ENCODE peak calls at places on chromosomes 4 and X, in four cellular contexts. M, O, N and K are unnamed samples. For H3K4me1, the result is how much of the 10 kb centered on the place peaks cover.

GRCh38 chrX:68995780-68996551 is 167.1 kb downstream of the EFNB1 start:
- DNase-seq in M (no peak), N (peak), O (no peak), K (peak)

GRCh38 chr4:158861766-158862165 is 92.9 kb downstream of the FNIP2 start:
- DNase-seq in N (no peak), M (no peak), O (no peak), K (no peak)

GRCh38 chr4:65502151-65502691 is 168.1 kb downstream of the EPHA5 start:
- DNase-seq in M (no peak), N (peak), O (peak), K (no peak)

GRCh38 chrX:112078606-112079005 is 4.0 kb downstream of the TRPC5 start:
- DNase-seq in M (no peak), N (no peak), O (peak), K (no peak)

GRCh38 chrX:20418379-20418778 is 151.7 kb upstream of the RPS6KA3 start:
- DNase-seq in O (no peak), M (no peak), N (no peak), K (no peak)

GRCh38 chr4:142475663-142476062 is 370.4 kb downstream of the INPP4B start:
- DNase-seq in M (no peak), N (no peak), O (peak), K (no peak)

GRCh38 chr4:62571494-62571893 is 1371.4 kb downstream of the ADGRL3 start:
- DNase-seq in M (no peak), N (no peak), O (no peak), K (peak)

GRCh38 chrX:82813671-82814078 is 694.4 kb upstream of the POU3F4 start:
- DNase-seq in N (peak), M (no peak), O (peak), K (no peak)

GRCh38 chr4:143386812-143387211 is 50.1 kb downstream of the GAB1 start:
- DNase-seq in N (no peak), O (peak), M (no peak), K (peak)

GRCh38 chr4:185708348-185708747 is 103.6 kb downstream of the SORBS2 start:
- DNase-seq in O (peak), M (no peak), N (peak), K (no peak)

GRCh38 chrX:133214316-133214715 is 3.8 kb downstream of the TFDP3 start:
- DNase-seq in O (no peak), M (no peak), N (no peak), K (no peak)

GRCh38 chrX:3939967-3940610 is 226.6 kb upstream of the PRKX start:
- DNase-seq in M (no peak), N (peak), O (peak), K (no peak)

GRCh38 chr4:4408132-4408523 is 21.2 kb downstream of the NSG1 start:
- DNase-seq in N (no peak), O (no peak), M (no peak), K (no peak)

GRCh38 chr4:22573198-22573597 is 57.3 kb upstream of the ADGRA3 start:
- DNase-seq in M (no peak), N (no peak), O (no peak), K (peak)

GRCh38 chr4:69749771-69750170 is 10.6 kb downstream of the SULT1B1 start:
- DNase-seq in N (no peak), M (no peak), O (peak), K (no peak)

GRCh38 chr4:40183615-40184411 is 13.0 kb upstream of the RHOH start:
- DNase-seq in N (no peak), M (no peak), O (no peak), K (peak)

GRCh38 chr4:4426511-4427477 is 39.9 kb downstream of the NSG1 start:
- DNase-seq in M (no peak), N (no peak), O (no peak), K (no peak)

GRCh38 chr4:81698536-81698935 is 226.8 kb upstream of the RASGEF1B start:
- DNase-seq in N (no peak), O (no peak), M (no peak), K (no peak)

GRCh38 chrX:153684447-153685178 is 3.1 kb upstream of the SLC6A8 start:
- DNase-seq in O (no peak), M (no peak), N (no peak), K (no peak)

GRCh38 chr4:111631157-111631999 is 513.9 kb upstream of the FAM241A start:
- DNase-seq in O (peak), N (peak), M (no peak), K (no peak)

GRCh38 chr4:10977534-10977933 is 293.0 kb upstream of the CLNK start:
- DNase-seq in N (no peak), O (no peak), M (no peak), K (no peak)

GRCh38 chr4:78320353-78320935 is 231.1 kb upstream of the ANXA3 start:
- DNase-seq in N (no peak), O (no peak), M (no peak), K (no peak)

GRCh38 chr4:78945638-78946179 is 6.5 kb upstream of the PAQR3 start:
- DNase-seq in O (no peak), M (no peak), N (no peak), K (no peak)

GRCh38 chrX:56793533-56794320 is 64.7 kb downstream of the NBDY start:
- DNase-seq in N (peak), M (no peak), O (no peak), K (no peak)

GRCh38 chr4:174435981-174436776 is 86.1 kb downstream of the HPGD start:
- DNase-seq in M (no peak), O (no peak), N (no peak), K (no peak)

GRCh38 chrX:40173662-40174593 is 76.2 kb upstream of the BCOR start:
- DNase-seq in N (peak), M (peak), O (peak), K (peak)

GRCh38 chr4:56689661-56690060 is 8.6 kb upstream of the HOPX start:
- DNase-seq in M (no peak), O (no peak), N (peak), K (no peak)

GRCh38 chrX:71164071-71164470 is 19.4 kb downstream of the NLGN3 start:
- DNase-seq in O (no peak), M (no peak), N (no peak), K (no peak)

GRCh38 chrX:45774961-45775360 is 574.3 kb upstream of the DIPK2B start:
- DNase-seq in O (peak), N (peak), M (no peak), K (no peak)

GRCh38 chr4:119025916-119026661 is 109.5 kb upstream of the MYOZ2 start:
- DNase-seq in O (peak), M (no peak), N (no peak), K (peak)

GRCh38 chr4:139015948-139016451 is 419 bp downstream of the NOCT start:
- DNase-seq in M (peak), O (no peak), N (peak), K (peak)

GRCh38 chr4:6367313-6367945 is 97.8 kb downstream of the WFS1 start:
- DNase-seq in M (no peak), O (no peak), N (no peak), K (no peak)

GRCh38 chr4:337932-338758 is 531 bp downstream of the ZNF141 start:
- DNase-seq in N (no peak), M (peak), O (no peak), K (no peak)

DNA sequence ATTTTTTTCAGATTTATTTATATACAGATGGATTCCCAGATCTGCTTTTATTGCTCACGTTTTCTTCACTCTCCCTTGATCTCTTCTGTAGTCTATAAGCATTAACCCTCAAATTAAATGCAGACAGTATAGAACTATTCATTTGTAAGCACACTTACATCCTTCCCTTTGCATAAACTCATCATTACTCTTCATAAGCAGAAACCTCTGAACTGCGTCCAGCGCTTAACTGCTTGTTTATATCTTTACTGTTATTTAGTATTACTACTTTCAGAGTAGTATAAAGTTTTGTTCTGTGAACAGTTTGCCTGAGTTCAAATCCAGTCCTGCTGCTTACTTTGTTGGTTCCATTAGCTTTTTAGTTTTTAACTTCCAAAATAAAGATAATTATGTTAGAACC is 132.9 kb downstream of the STIM2 start:
- DNase-seq in M (no peak), N (no peak), O (no peak), K (no peak)
- H3K4me1 ChIP-seq in M (under half), N (under half), O (under half), K (under half)

DNA sequence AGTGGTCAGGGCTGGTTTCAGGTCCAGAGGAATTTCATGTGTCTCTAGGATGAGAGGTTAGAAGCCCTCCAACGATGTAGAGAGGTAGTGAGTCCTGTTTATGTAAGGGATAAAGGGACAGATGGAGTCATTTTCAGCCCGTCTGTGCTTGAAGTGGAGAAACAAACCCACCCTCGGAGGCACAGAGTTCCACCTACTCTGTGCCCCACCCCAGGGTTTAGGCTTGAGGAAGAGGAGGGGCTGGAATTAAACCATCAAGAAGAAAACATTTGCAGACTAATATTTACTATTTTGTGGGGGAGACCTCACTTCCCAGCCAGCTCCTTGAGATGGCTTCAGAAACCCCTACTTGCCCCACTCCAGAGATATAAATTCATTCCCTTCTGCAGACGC is 857 bp upstream of the GNL3L start:
- DNase-seq in M (no peak), O (no peak), N (no peak), K (no peak)
- H3K4me3 ChIP-seq in M (peak), O (peak), N (peak), K (peak)

DNA sequence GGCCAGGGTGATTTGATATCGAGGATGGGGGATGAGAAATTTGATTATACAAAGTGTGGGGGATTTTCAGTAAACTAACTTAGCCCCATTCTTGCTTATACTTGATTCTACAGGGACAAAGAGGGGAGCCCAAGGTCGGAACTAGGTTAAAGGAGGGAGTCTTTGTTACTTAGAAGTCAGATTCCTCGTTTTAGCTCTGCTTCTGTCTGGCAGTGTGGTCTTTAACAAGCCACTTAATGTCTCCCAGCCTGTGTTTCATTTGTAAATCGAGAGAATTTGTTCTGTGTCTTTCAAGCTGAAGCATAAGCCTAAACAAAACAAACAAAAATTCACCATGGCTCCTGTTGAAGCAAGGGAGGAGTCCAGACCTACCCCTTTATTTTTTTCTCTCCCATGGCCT is 62.8 kb upstream of the SYTL5 start:
- DNase-seq in M (no peak), N (no peak), O (no peak), K (no peak)
- H3K27ac ChIP-seq in M (no peak), N (no peak), O (no peak), K (no peak)

GRCh38 chr4:48122756-48123155 is 11.3 kb downstream of the TXK start:
- DNase-seq in N (no peak), O (no peak), M (no peak), K (no peak)
- H3K4me1 ChIP-seq in N (under half), O (under half), M (half or more), K (under half)